ENCODE peak calls at places on chromosome 2, in five cellular contexts. One of them, this sample, is unnamed.

GRCh38 chr2:231370749-231371429 is 24.6 kb upstream of the B3GNT7 start:
- DNase-seq in neural crest cell: no peak
- DNase-seq in body of pancreas: no peak
- DNase-seq in psoas muscle: no peak
- DNase-seq in HFFc6: no peak
- DNase-seq in this sample: no peak

GRCh38 chr2:64989982-64990614 is 899 bp downstream of the SLC1A4 start:
- DNase-seq in psoas muscle: peak
- DNase-seq in HFFc6: no peak
- DNase-seq in body of pancreas: peak
- DNase-seq in neural crest cell: no peak
- DNase-seq in this sample: peak

GRCh38 chr2:52113338-52113737 is 1081.4 kb upstream of the NRXN1 start:
- DNase-seq in HFFc6: no peak
- DNase-seq in psoas muscle: no peak
- DNase-seq in neural crest cell: no peak
- DNase-seq in body of pancreas: no peak
- DNase-seq in this sample: no peak

GRCh38 chr2:127071901-127072328 is 35.0 kb downstream of the BIN1 start:
- DNase-seq in body of pancreas: no peak
- DNase-seq in psoas muscle: peak
- DNase-seq in HFFc6: no peak
- DNase-seq in neural crest cell: no peak
- DNase-seq in this sample: no peak

GRCh38 chr2:56613254-56613653 is 429.5 kb downstream of the CCDC85A start:
- DNase-seq in neural crest cell: no peak
- DNase-seq in psoas muscle: no peak
- DNase-seq in body of pancreas: no peak
- DNase-seq in HFFc6: no peak
- DNase-seq in this sample: peak

GRCh38 chr2:11899264-11899818 is 152.9 kb downstream of the LPIN1 start:
- DNase-seq in body of pancreas: no peak
- DNase-seq in HFFc6: peak
- DNase-seq in neural crest cell: no peak
- DNase-seq in psoas muscle: no peak
- DNase-seq in this sample: no peak

GRCh38 chr2:240989451-240990265 is 8.8 kb upstream of the SNED1 start:
- DNase-seq in body of pancreas: peak
- DNase-seq in HFFc6: no peak
- DNase-seq in neural crest cell: peak
- DNase-seq in psoas muscle: peak
- DNase-seq in this sample: no peak

GRCh38 chr2:179581605-179582004 is 279.8 kb downstream of the ZNF385B start:
- DNase-seq in body of pancreas: no peak
- DNase-seq in psoas muscle: no peak
- DNase-seq in HFFc6: no peak
- DNase-seq in neural crest cell: no peak
- DNase-seq in this sample: no peak

GRCh38 chr2:174036825-174037224 is 71.7 kb upstream of the SP3 start:
- DNase-seq in psoas muscle: no peak
- DNase-seq in HFFc6: no peak
- DNase-seq in neural crest cell: no peak
- DNase-seq in body of pancreas: no peak
- DNase-seq in this sample: no peak

GRCh38 chr2:174666786-174667369 is 69.3 kb upstream of the WIPF1 start:
- DNase-seq in HFFc6: no peak
- DNase-seq in neural crest cell: no peak
- DNase-seq in body of pancreas: no peak
- DNase-seq in psoas muscle: no peak
- DNase-seq in this sample: no peak

GRCh38 chr2:221649045-221649444 is 76.9 kb upstream of the EPHA4 start:
- DNase-seq in HFFc6: no peak
- DNase-seq in psoas muscle: no peak
- DNase-seq in body of pancreas: peak
- DNase-seq in neural crest cell: no peak
- DNase-seq in this sample: no peak

GRCh38 chr2:41905597-41906324 is 142.1 kb upstream of the PKDCC start:
- DNase-seq in body of pancreas: no peak
- DNase-seq in psoas muscle: no peak
- DNase-seq in neural crest cell: no peak
- DNase-seq in HFFc6: no peak
- DNase-seq in this sample: no peak

GRCh38 chr2:42234056-42234455 is 64.9 kb downstream of the EML4 start:
- DNase-seq in body of pancreas: no peak
- DNase-seq in neural crest cell: no peak
- DNase-seq in HFFc6: peak
- DNase-seq in psoas muscle: no peak
- DNase-seq in this sample: no peak

GRCh38 chr2:173997779-173998178 is 32.6 kb upstream of the SP3 start:
- DNase-seq in neural crest cell: no peak
- DNase-seq in HFFc6: no peak
- DNase-seq in psoas muscle: no peak
- DNase-seq in body of pancreas: peak
- DNase-seq in this sample: no peak

GRCh38 chr2:52456759-52457377 is 1310.7 kb upstream of the CHAC2 start:
- DNase-seq in body of pancreas: no peak
- DNase-seq in neural crest cell: no peak
- DNase-seq in HFFc6: no peak
- DNase-seq in psoas muscle: no peak
- DNase-seq in this sample: no peak

GRCh38 chr2:31446848-31447247 is 32.3 kb upstream of the XDH start:
- DNase-seq in HFFc6: peak
- DNase-seq in psoas muscle: no peak
- DNase-seq in neural crest cell: no peak
- DNase-seq in body of pancreas: no peak
- DNase-seq in this sample: no peak

GRCh38 chr2:39516347-39517101 is 79.4 kb upstream of the MAP4K3 start:
- DNase-seq in body of pancreas: peak
- DNase-seq in HFFc6: no peak
- DNase-seq in neural crest cell: no peak
- DNase-seq in psoas muscle: peak
- DNase-seq in this sample: no peak

GRCh38 chr2:28662468-28663095 is 89.0 kb upstream of the PPP1CB start:
- DNase-seq in HFFc6: peak
- DNase-seq in psoas muscle: no peak
- DNase-seq in body of pancreas: peak
- DNase-seq in neural crest cell: no peak
- DNase-seq in this sample: no peak

GRCh38 chr2:12046641-12047040 is 300.2 kb downstream of the LPIN1 start:
- DNase-seq in psoas muscle: no peak
- DNase-seq in neural crest cell: no peak
- DNase-seq in body of pancreas: no peak
- DNase-seq in HFFc6: peak
- DNase-seq in this sample: no peak

GRCh38 chr2:107525420-107525819 is 301.3 kb upstream of the RGPD4 start:
- DNase-seq in neural crest cell: no peak
- DNase-seq in body of pancreas: no peak
- DNase-seq in HFFc6: no peak
- DNase-seq in psoas muscle: no peak
- DNase-seq in this sample: no peak

GRCh38 chr2:17583166-17583565 is 42.7 kb downstream of the VSNL1 start:
- DNase-seq in HFFc6: no peak
- DNase-seq in psoas muscle: no peak
- DNase-seq in neural crest cell: no peak
- DNase-seq in body of pancreas: no peak
- DNase-seq in this sample: no peak

GRCh38 chr2:155714983-155715382 is 617.5 kb downstream of the NR4A2 start:
- DNase-seq in neural crest cell: no peak
- DNase-seq in body of pancreas: no peak
- DNase-seq in HFFc6: no peak
- DNase-seq in psoas muscle: no peak
- DNase-seq in this sample: no peak

GRCh38 chr2:96146881-96147592 is 1.8 kb upstream of the DUSP2 start:
- DNase-seq in HFFc6: peak
- DNase-seq in body of pancreas: no peak
- DNase-seq in psoas muscle: peak
- DNase-seq in neural crest cell: no peak
- DNase-seq in this sample: no peak

GRCh38 chr2:25381502-25381901 is 39.8 kb upstream of the DNMT3A start:
- DNase-seq in psoas muscle: no peak
- DNase-seq in neural crest cell: no peak
- DNase-seq in HFFc6: no peak
- DNase-seq in body of pancreas: no peak
- DNase-seq in this sample: no peak

GRCh38 chr2:234633581-234634230 is 136.8 kb upstream of the ARL4C start:
- DNase-seq in psoas muscle: no peak
- DNase-seq in HFFc6: no peak
- DNase-seq in neural crest cell: no peak
- DNase-seq in body of pancreas: no peak
- DNase-seq in this sample: no peak

GRCh38 chr2:112026509-112026908 is 28.6 kb upstream of the TMEM87B start:
- DNase-seq in body of pancreas: no peak
- DNase-seq in neural crest cell: no peak
- DNase-seq in HFFc6: no peak
- DNase-seq in psoas muscle: no peak
- DNase-seq in this sample: no peak

GRCh38 chr2:74675090-74675489 is 21.0 kb downstream of the SEMA4F start:
- DNase-seq in body of pancreas: no peak
- DNase-seq in psoas muscle: no peak
- DNase-seq in HFFc6: no peak
- DNase-seq in neural crest cell: no peak
- DNase-seq in this sample: no peak
- TF ChIP-seq CTCF in body of pancreas: no peak
- TF ChIP-seq CTCF in psoas muscle: no peak
- TF ChIP-seq CTCF in HFFc6: peak
- TF ChIP-seq CTCF in neural crest cell: no peak
- TF ChIP-seq CTCF in this sample: no peak

GRCh38 chr2:171883275-171883893 is 10.7 kb downstream of the SLC25A12 start:
- DNase-seq in psoas muscle: no peak
- DNase-seq in body of pancreas: no peak
- DNase-seq in neural crest cell: no peak
- DNase-seq in HFFc6: no peak
- DNase-seq in this sample: no peak
- TF ChIP-seq CTCF in psoas muscle: no peak
- TF ChIP-seq CTCF in body of pancreas: no peak
- TF ChIP-seq CTCF in neural crest cell: no peak
- TF ChIP-seq CTCF in HFFc6: no peak
- TF ChIP-seq CTCF in this sample: no peak

DNA sequence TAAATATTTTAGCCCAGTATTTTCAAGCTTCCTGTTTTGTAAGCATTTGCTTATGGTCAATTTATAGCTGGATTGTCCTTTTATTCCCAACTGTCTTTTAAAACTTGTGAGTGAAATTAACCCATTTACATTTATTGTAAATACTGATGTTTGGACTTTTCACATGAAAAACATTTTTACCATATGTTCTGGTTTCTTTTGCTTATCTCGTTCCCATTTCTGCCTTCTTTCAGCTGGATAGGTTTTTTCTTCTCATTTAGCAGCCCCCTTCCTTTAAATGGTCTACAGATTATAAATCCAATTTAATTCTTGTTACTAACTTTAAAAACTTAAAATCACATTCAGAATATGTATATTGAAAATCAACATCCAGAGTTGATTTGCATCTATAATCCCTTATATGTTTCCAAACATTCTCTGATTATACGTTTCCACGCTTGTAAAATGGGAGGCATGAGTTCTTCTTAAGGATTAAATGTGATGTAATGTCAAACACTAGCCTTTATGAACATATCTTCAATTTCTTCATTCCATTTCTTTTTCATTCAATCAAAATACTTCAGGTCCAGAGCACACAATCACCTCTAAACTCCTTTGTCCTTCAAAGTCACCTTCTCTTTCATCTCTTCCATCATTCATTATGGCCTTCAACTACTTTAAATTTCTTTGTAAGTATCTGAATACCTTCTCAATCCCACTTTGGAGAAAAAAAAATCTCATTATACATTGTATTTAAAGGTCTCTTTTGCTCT is 1.1 kb upstream of the KDM3A start:
- DNase-seq in neural crest cell: no peak
- DNase-seq in HFFc6: no peak
- DNase-seq in psoas muscle: no peak
- DNase-seq in body of pancreas: no peak
- DNase-seq in this sample: no peak
- TF ChIP-seq CTCF in neural crest cell: no peak
- TF ChIP-seq CTCF in HFFc6: no peak
- TF ChIP-seq CTCF in psoas muscle: no peak
- TF ChIP-seq CTCF in body of pancreas: no peak
- TF ChIP-seq CTCF in this sample: no peak

DNA sequence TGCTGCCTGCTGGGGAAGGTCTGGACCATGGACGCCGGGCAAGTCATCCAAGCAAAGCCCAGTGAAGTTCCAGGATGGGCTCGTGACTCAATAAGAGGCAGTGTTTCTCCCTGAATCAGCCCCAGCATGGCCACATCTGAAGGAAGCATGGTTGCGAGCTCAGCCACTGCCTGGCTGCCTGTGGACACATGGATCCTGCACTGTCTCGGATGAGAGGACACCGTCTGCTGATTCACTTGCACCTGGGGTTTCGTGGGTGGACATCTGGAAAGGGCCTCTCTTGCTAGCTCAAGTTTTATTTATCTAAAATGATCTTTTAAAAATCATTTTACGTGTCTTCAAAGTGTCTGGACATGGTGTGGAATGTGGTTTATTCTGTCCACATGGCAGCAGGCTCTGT is 224.8 kb upstream of the FN1 start:
- DNase-seq in HFFc6: peak
- DNase-seq in neural crest cell: no peak
- DNase-seq in psoas muscle: peak
- DNase-seq in body of pancreas: no peak
- DNase-seq in this sample: no peak
- TF ChIP-seq CTCF in HFFc6: no peak
- TF ChIP-seq CTCF in neural crest cell: no peak
- TF ChIP-seq CTCF in psoas muscle: no peak
- TF ChIP-seq CTCF in body of pancreas: no peak
- TF ChIP-seq CTCF in this sample: no peak

GRCh38 chr2:121830809-121831208 is 75.4 kb downstream of the TSN start:
- DNase-seq in body of pancreas: no peak
- DNase-seq in HFFc6: no peak
- DNase-seq in psoas muscle: no peak
- DNase-seq in neural crest cell: no peak
- DNase-seq in this sample: no peak

GRCh38 chr2:121832372-121832771 is 76.9 kb downstream of the TSN start:
- DNase-seq in body of pancreas: no peak
- DNase-seq in neural crest cell: no peak
- DNase-seq in HFFc6: no peak
- DNase-seq in psoas muscle: no peak
- DNase-seq in this sample: no peak

GRCh38 chr2:121828281-121828731 is 72.9 kb downstream of the TSN start:
- DNase-seq in body of pancreas: no peak
- DNase-seq in psoas muscle: no peak
- DNase-seq in HFFc6: no peak
- DNase-seq in neural crest cell: no peak
- DNase-seq in this sample: no peak

GRCh38 chr2:121832992-121833732 is 77.7 kb downstream of the TSN start:
- DNase-seq in body of pancreas: no peak
- DNase-seq in neural crest cell: no peak
- DNase-seq in psoas muscle: no peak
- DNase-seq in HFFc6: no peak
- DNase-seq in this sample: no peak

GRCh38 chr2:121831841-121832240 is 76.4 kb downstream of the TSN start:
- DNase-seq in psoas muscle: peak
- DNase-seq in HFFc6: no peak
- DNase-seq in neural crest cell: no peak
- DNase-seq in body of pancreas: no peak
- DNase-seq in this sample: no peak
- TF ChIP-seq CTCF in psoas muscle: no peak
- TF ChIP-seq CTCF in HFFc6: no peak
- TF ChIP-seq CTCF in neural crest cell: no peak
- TF ChIP-seq CTCF in body of pancreas: no peak
- TF ChIP-seq CTCF in this sample: no peak

This sample was measured in GM13976.